ENCODE peak calls at places on chromosomes 2 and 18, in nine cellular contexts. One of them, this sample, is unnamed.

GRCh38 chr2:232320038-232320790 is 58.3 kb upstream of the ALPP start:
- DNase-seq in sigmoid colon: no peak
- DNase-seq in hepatocyte: no peak
- DNase-seq in heart left ventricle: no peak
- DNase-seq in dorsolateral prefrontal cortex: no peak
- DNase-seq in left ventricle myocardium inferior: no peak
- DNase-seq in upper lobe of right lung: no peak
- DNase-seq in transverse colon: peak; percentile 10
- DNase-seq in PC-3: no peak
- DNase-seq in this sample: no peak

GRCh38 chr2:99942948-99943347 is 199.4 kb downstream of the AFF3 start:
- DNase-seq in dorsolateral prefrontal cortex: no peak
- DNase-seq in sigmoid colon: no peak
- DNase-seq in PC-3: no peak
- DNase-seq in hepatocyte: no peak
- DNase-seq in transverse colon: no peak
- DNase-seq in upper lobe of right lung: no peak
- DNase-seq in left ventricle myocardium inferior: no peak
- DNase-seq in heart left ventricle: no peak
- DNase-seq in this sample: no peak

GRCh38 chr2:183219853-183220252 is 95.6 kb downstream of the NUP35 start:
- DNase-seq in left ventricle myocardium inferior: no peak
- DNase-seq in PC-3: no peak
- DNase-seq in sigmoid colon: no peak
- DNase-seq in dorsolateral prefrontal cortex: no peak
- DNase-seq in upper lobe of right lung: no peak
- DNase-seq in hepatocyte: no peak
- DNase-seq in heart left ventricle: no peak
- DNase-seq in transverse colon: no peak
- DNase-seq in this sample: no peak

GRCh38 chr2:74821177-74822124 is 12.5 kb upstream of the HK2 start:
- DNase-seq in sigmoid colon: no peak
- DNase-seq in dorsolateral prefrontal cortex: no peak
- DNase-seq in transverse colon: no peak
- DNase-seq in left ventricle myocardium inferior: no peak
- DNase-seq in PC-3: peak; percentile 7
- DNase-seq in hepatocyte: no peak
- DNase-seq in heart left ventricle: no peak
- DNase-seq in upper lobe of right lung: no peak
- DNase-seq in this sample: no peak

GRCh38 chr18:10416020-10416419 is 38.4 kb upstream of the APCDD1 start:
- DNase-seq in left ventricle myocardium inferior: no peak
- DNase-seq in hepatocyte: no peak
- DNase-seq in transverse colon: no peak
- DNase-seq in PC-3: no peak
- DNase-seq in sigmoid colon: no peak
- DNase-seq in upper lobe of right lung: no peak
- DNase-seq in dorsolateral prefrontal cortex: no peak
- DNase-seq in heart left ventricle: no peak
- DNase-seq in this sample: no peak

GRCh38 chr18:77087391-77088141 is 45.0 kb downstream of the MBP start:
- DNase-seq in left ventricle myocardium inferior: peak; percentile 61
- DNase-seq in hepatocyte: peak; percentile 86
- DNase-seq in PC-3: no peak
- DNase-seq in upper lobe of right lung: peak; percentile 83
- DNase-seq in sigmoid colon: peak; percentile 84
- DNase-seq in heart left ventricle: peak; percentile 80
- DNase-seq in dorsolateral prefrontal cortex: no peak
- DNase-seq in transverse colon: peak; percentile 55
- DNase-seq in this sample: peak; percentile 62

GRCh38 chr18:8720141-8720540 is 14.8 kb downstream of the MTCL1 start:
- DNase-seq in left ventricle myocardium inferior: no peak
- DNase-seq in transverse colon: no peak
- DNase-seq in sigmoid colon: no peak
- DNase-seq in heart left ventricle: no peak
- DNase-seq in dorsolateral prefrontal cortex: no peak
- DNase-seq in PC-3: no peak
- DNase-seq in hepatocyte: no peak
- DNase-seq in upper lobe of right lung: no peak
- DNase-seq in this sample: no peak

GRCh38 chr18:43396266-43396665 is 119.0 kb upstream of the SYT4 start:
- DNase-seq in upper lobe of right lung: no peak
- DNase-seq in dorsolateral prefrontal cortex: no peak
- DNase-seq in PC-3: peak; percentile 1
- DNase-seq in heart left ventricle: no peak
- DNase-seq in hepatocyte: peak; percentile 39
- DNase-seq in sigmoid colon: no peak
- DNase-seq in transverse colon: no peak
- DNase-seq in left ventricle myocardium inferior: no peak
- DNase-seq in this sample: no peak

GRCh38 chr2:234048049-234048448 is 2.5 kb upstream of the SPP2 start:
- DNase-seq in hepatocyte: no peak
- DNase-seq in heart left ventricle: no peak
- DNase-seq in upper lobe of right lung: no peak
- DNase-seq in sigmoid colon: no peak
- DNase-seq in left ventricle myocardium inferior: no peak
- DNase-seq in transverse colon: no peak
- DNase-seq in dorsolateral prefrontal cortex: no peak
- DNase-seq in PC-3: peak; percentile 35
- DNase-seq in this sample: no peak

GRCh38 chr2:30708491-30709290 is 98.6 kb downstream of the CAPN13 start:
- DNase-seq in sigmoid colon: no peak
- DNase-seq in PC-3: peak; percentile 11
- DNase-seq in upper lobe of right lung: peak; percentile 35
- DNase-seq in dorsolateral prefrontal cortex: peak; percentile 9
- DNase-seq in left ventricle myocardium inferior: no peak
- DNase-seq in heart left ventricle: no peak
- DNase-seq in hepatocyte: no peak
- DNase-seq in transverse colon: no peak
- DNase-seq in this sample: no peak
- TF ChIP-seq CTCF in sigmoid colon: no peak
- TF ChIP-seq CTCF in PC-3: peak; percentile 46
- TF ChIP-seq CTCF in upper lobe of right lung: peak; percentile 37
- TF ChIP-seq CTCF in dorsolateral prefrontal cortex: peak; percentile 60
- TF ChIP-seq CTCF in left ventricle myocardium inferior: peak; percentile 47
- TF ChIP-seq CTCF in heart left ventricle: peak; percentile 27
- TF ChIP-seq CTCF in hepatocyte: peak; percentile 37
- TF ChIP-seq CTCF in transverse colon: peak; percentile 29
- TF ChIP-seq CTCF in this sample: no peak

GRCh38 chr2:70124983-70125480 is 37.8 kb downstream of the PCBP1 start:
- DNase-seq in sigmoid colon: peak; percentile 86
- DNase-seq in dorsolateral prefrontal cortex: peak; percentile 63
- DNase-seq in upper lobe of right lung: peak; percentile 88
- DNase-seq in PC-3: peak; percentile 38
- DNase-seq in transverse colon: peak; percentile 68
- DNase-seq in heart left ventricle: peak; percentile 78
- DNase-seq in left ventricle myocardium inferior: peak; percentile 66
- DNase-seq in hepatocyte: peak; percentile 77
- DNase-seq in this sample: peak; percentile 59
- H3K27ac ChIP-seq in sigmoid colon: peak overlapping the region; percentile 97
- H3K27ac ChIP-seq in dorsolateral prefrontal cortex: peak overlapping the region; percentile 100
- H3K27ac ChIP-seq in upper lobe of right lung: peak overlapping the region; percentile 100
- H3K27ac ChIP-seq in PC-3: peak overlapping the region; percentile 72
- H3K27ac ChIP-seq in transverse colon: peak overlapping the region; percentile 94
- H3K27ac ChIP-seq in heart left ventricle: peak overlapping the region; percentile 97
- H3K27ac ChIP-seq in left ventricle myocardium inferior: peak overlapping the region; percentile 100
- H3K27ac ChIP-seq in hepatocyte: peak overlapping the region; percentile 100
- H3K27ac ChIP-seq in this sample: peak overlapping the region; percentile 99

DNA sequence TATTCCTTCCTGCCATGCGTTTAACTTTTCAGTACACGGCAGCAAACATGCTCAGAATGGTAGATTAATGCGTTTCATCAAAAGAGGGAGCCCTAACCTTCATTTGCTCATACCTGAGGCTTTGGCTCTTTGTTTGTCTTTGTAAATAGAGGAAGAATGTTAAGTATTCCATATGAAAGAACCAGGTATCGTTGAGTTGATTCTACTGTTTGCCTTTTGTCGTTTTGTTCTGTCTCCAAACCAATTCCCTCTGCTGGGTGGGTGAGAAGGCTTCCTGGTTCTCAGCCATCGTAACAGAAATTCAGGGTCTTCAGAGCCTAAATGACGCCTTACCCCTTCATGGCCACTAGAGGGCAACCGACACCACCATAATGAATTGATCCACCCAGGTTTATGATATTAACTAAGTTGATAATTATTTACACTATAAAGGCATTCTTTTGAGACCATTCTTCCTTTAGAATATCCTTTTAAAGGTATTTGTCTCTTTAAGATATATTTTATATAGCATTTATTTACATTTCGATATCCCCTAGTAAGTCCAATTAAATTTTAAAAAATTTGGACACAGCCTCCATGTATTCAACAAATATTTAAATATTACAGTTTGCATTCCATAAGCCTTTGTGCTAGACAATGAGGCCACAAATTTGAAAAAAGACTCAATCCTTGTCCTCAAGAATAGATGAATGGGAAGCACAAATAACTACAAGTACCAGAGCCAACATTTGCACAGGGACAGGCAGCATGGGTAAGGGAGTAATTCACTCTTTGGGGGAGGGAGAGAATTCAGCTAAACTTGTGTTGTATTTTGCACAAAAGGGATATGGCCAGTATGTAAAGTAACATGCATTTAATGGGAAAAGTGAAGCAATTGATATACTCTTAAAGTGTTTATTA is 48.1 kb downstream of the TIMM21 start:
- DNase-seq in transverse colon: peak; percentile 39
- DNase-seq in PC-3: peak; percentile 75
- DNase-seq in dorsolateral prefrontal cortex: peak; percentile 50
- DNase-seq in left ventricle myocardium inferior: no peak
- DNase-seq in upper lobe of right lung: no peak
- DNase-seq in sigmoid colon: no peak
- DNase-seq in heart left ventricle: no peak
- DNase-seq in hepatocyte: peak; percentile 77
- DNase-seq in this sample: no peak
- TF ChIP-seq CTCF in transverse colon: peak; percentile 95
- TF ChIP-seq CTCF in PC-3: peak; percentile 96
- TF ChIP-seq CTCF in dorsolateral prefrontal cortex: peak; percentile 92
- TF ChIP-seq CTCF in left ventricle myocardium inferior: peak; percentile 88
- TF ChIP-seq CTCF in upper lobe of right lung: peak; percentile 94
- TF ChIP-seq CTCF in sigmoid colon: peak; percentile 91
- TF ChIP-seq CTCF in heart left ventricle: peak; percentile 87
- TF ChIP-seq CTCF in hepatocyte: peak; percentile 88
- TF ChIP-seq CTCF in this sample: peak; percentile 90

DNA sequence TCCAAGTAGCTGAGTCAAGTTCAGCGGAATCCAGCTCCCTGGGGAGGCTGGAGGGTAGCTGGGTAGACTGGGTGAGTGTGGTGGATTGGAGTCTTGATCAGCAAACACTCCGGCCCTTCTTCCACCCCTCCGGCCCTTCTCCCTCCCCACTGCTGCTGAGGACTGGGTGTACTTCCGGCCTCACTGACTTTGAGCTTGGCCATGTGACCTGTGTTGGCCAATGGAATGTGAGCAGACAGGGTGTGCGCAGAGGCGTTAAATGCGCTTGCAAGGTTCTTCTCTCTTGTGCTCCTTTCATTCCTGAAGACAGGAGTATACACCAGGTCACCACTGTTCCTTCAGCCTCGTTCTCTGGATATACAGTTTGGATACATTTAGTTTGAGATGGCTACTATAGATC is 2.1 kb upstream of the ARHGAP25 start:
- DNase-seq in upper lobe of right lung: no peak
- DNase-seq in transverse colon: no peak
- DNase-seq in PC-3: no peak
- DNase-seq in hepatocyte: no peak
- DNase-seq in dorsolateral prefrontal cortex: no peak
- DNase-seq in heart left ventricle: no peak
- DNase-seq in left ventricle myocardium inferior: no peak
- DNase-seq in sigmoid colon: no peak
- DNase-seq in this sample: no peak
- H3K27ac ChIP-seq in upper lobe of right lung: peak overlapping the region; percentile 11
- H3K27ac ChIP-seq in transverse colon: peak overlapping the region; percentile 31
- H3K27ac ChIP-seq in PC-3: no peak overlapping the region
- H3K27ac ChIP-seq in hepatocyte: no peak overlapping the region
- H3K27ac ChIP-seq in dorsolateral prefrontal cortex: peak overlapping the region; percentile 53
- H3K27ac ChIP-seq in heart left ventricle: no peak overlapping the region
- H3K27ac ChIP-seq in left ventricle myocardium inferior: no peak overlapping the region
- H3K27ac ChIP-seq in sigmoid colon: no peak overlapping the region
- H3K27ac ChIP-seq in this sample: no peak overlapping the region

GRCh38 chr2:202147775-202148174 is 74.7 kb downstream of the KIAA2012 start:
- DNase-seq in transverse colon: no peak
- DNase-seq in hepatocyte: no peak
- DNase-seq in left ventricle myocardium inferior: no peak
- DNase-seq in heart left ventricle: no peak
- DNase-seq in sigmoid colon: no peak
- DNase-seq in PC-3: no peak
- DNase-seq in dorsolateral prefrontal cortex: no peak
- DNase-seq in upper lobe of right lung: no peak
- DNase-seq in this sample: no peak
- TF ChIP-seq CTCF in transverse colon: no peak
- TF ChIP-seq CTCF in hepatocyte: no peak
- TF ChIP-seq CTCF in left ventricle myocardium inferior: no peak
- TF ChIP-seq CTCF in heart left ventricle: no peak
- TF ChIP-seq CTCF in sigmoid colon: no peak
- TF ChIP-seq CTCF in PC-3: no peak
- TF ChIP-seq CTCF in dorsolateral prefrontal cortex: no peak
- TF ChIP-seq CTCF in upper lobe of right lung: no peak
- TF ChIP-seq CTCF in this sample: no peak

GRCh38 chr2:239532305-239532649 is 131.5 kb upstream of the HDAC4 start:
- DNase-seq in left ventricle myocardium inferior: no peak
- DNase-seq in sigmoid colon: no peak
- DNase-seq in upper lobe of right lung: no peak
- DNase-seq in PC-3: no peak
- DNase-seq in hepatocyte: no peak
- DNase-seq in heart left ventricle: no peak
- DNase-seq in dorsolateral prefrontal cortex: no peak
- DNase-seq in transverse colon: no peak
- DNase-seq in this sample: no peak
- H3K27ac ChIP-seq in left ventricle myocardium inferior: no peak overlapping the region
- H3K27ac ChIP-seq in sigmoid colon: no peak overlapping the region
- H3K27ac ChIP-seq in upper lobe of right lung: no peak overlapping the region
- H3K27ac ChIP-seq in PC-3: no peak overlapping the region
- H3K27ac ChIP-seq in hepatocyte: no peak overlapping the region
- H3K27ac ChIP-seq in heart left ventricle: no peak overlapping the region
- H3K27ac ChIP-seq in dorsolateral prefrontal cortex: no peak overlapping the region
- H3K27ac ChIP-seq in transverse colon: no peak overlapping the region
- H3K27ac ChIP-seq in this sample: no peak overlapping the region